ENCODE peak calls at places on chromosomes 6 and 20, in five cellular contexts. One of them, this sample, is unnamed.

GRCh38 chr6:156430361-156430760 is 346.8 kb upstream of the ARID1B start:
- DNase-seq in transverse colon: no peak
- DNase-seq in endothelial cell of umbilical vein: no peak
- DNase-seq in GM12891: no peak
- DNase-seq in stomach: no peak
- DNase-seq in this sample: no peak

GRCh38 chr6:79946242-79946641 is 1.1 kb downstream of the ELOVL4 start:
- DNase-seq in endothelial cell of umbilical vein: no peak
- DNase-seq in GM12891: no peak
- DNase-seq in transverse colon: no peak
- DNase-seq in stomach: no peak
- DNase-seq in this sample: no peak

GRCh38 chr6:63636516-63636968 is 940 bp downstream of the PHF3 start:
- DNase-seq in endothelial cell of umbilical vein: peak
- DNase-seq in GM12891: no peak
- DNase-seq in transverse colon: peak
- DNase-seq in stomach: peak
- DNase-seq in this sample: no peak

GRCh38 chr6:41558033-41558807 is 12.0 kb downstream of the FOXP4 start:
- DNase-seq in stomach: no peak
- DNase-seq in GM12891: no peak
- DNase-seq in transverse colon: no peak
- DNase-seq in endothelial cell of umbilical vein: no peak
- DNase-seq in this sample: no peak

GRCh38 chr6:48474136-48474535 is 363.1 kb upstream of the PTCHD4 start:
- DNase-seq in GM12891: no peak
- DNase-seq in endothelial cell of umbilical vein: no peak
- DNase-seq in transverse colon: no peak
- DNase-seq in stomach: no peak
- DNase-seq in this sample: no peak

GRCh38 chr6:81145506-81145905 is 607.0 kb downstream of the TENT5A start:
- DNase-seq in GM12891: no peak
- DNase-seq in transverse colon: no peak
- DNase-seq in endothelial cell of umbilical vein: no peak
- DNase-seq in stomach: no peak
- DNase-seq in this sample: no peak

GRCh38 chr20:8449120-8449519 is 317.1 kb downstream of the PLCB1 start:
- DNase-seq in endothelial cell of umbilical vein: no peak
- DNase-seq in GM12891: no peak
- DNase-seq in transverse colon: no peak
- DNase-seq in stomach: no peak
- DNase-seq in this sample: no peak

GRCh38 chr6:144265061-144265357 is 20.1 kb upstream of the UTRN start:
- DNase-seq in GM12891: no peak
- DNase-seq in endothelial cell of umbilical vein: peak
- DNase-seq in transverse colon: no peak
- DNase-seq in stomach: no peak
- DNase-seq in this sample: no peak

GRCh38 chr6:100165442-100165841 is 171.4 kb upstream of the MCHR2 start:
- DNase-seq in transverse colon: no peak
- DNase-seq in endothelial cell of umbilical vein: no peak
- DNase-seq in stomach: no peak
- DNase-seq in GM12891: no peak
- DNase-seq in this sample: no peak

GRCh38 chr6:83883240-83883639 is 23.8 kb downstream of the CYB5R4 start:
- DNase-seq in endothelial cell of umbilical vein: peak
- DNase-seq in transverse colon: no peak
- DNase-seq in stomach: no peak
- DNase-seq in GM12891: no peak
- DNase-seq in this sample: no peak

GRCh38 chr6:130598021-130598989 is 228.9 kb upstream of the SMLR1 start:
- DNase-seq in GM12891: no peak
- DNase-seq in endothelial cell of umbilical vein: no peak
- DNase-seq in stomach: no peak
- DNase-seq in transverse colon: no peak
- DNase-seq in this sample: no peak

GRCh38 chr6:109087661-109088264 is 6.9 kb downstream of the SESN1 start:
- DNase-seq in transverse colon: no peak
- DNase-seq in endothelial cell of umbilical vein: no peak
- DNase-seq in GM12891: no peak
- DNase-seq in stomach: no peak
- DNase-seq in this sample: no peak

GRCh38 chr6:149060985-149061760 is 256.3 kb upstream of the TAB2 start:
- DNase-seq in stomach: peak
- DNase-seq in transverse colon: peak
- DNase-seq in endothelial cell of umbilical vein: peak
- DNase-seq in GM12891: no peak
- DNase-seq in this sample: no peak

GRCh38 chr20:44750081-44750805 is 4.6 kb downstream of the KCNK15 start:
- DNase-seq in endothelial cell of umbilical vein: no peak
- DNase-seq in transverse colon: no peak
- DNase-seq in stomach: no peak
- DNase-seq in GM12891: no peak
- DNase-seq in this sample: no peak

GRCh38 chr6:167676000-167676665 is 150.6 kb upstream of the AFDN start:
- DNase-seq in GM12891: no peak
- DNase-seq in stomach: peak
- DNase-seq in endothelial cell of umbilical vein: peak
- DNase-seq in transverse colon: peak
- DNase-seq in this sample: no peak

GRCh38 chr6:42615518-42615917 is 51.7 kb downstream of the UBR2 start:
- DNase-seq in GM12891: no peak
- DNase-seq in endothelial cell of umbilical vein: no peak
- DNase-seq in transverse colon: no peak
- DNase-seq in stomach: no peak
- DNase-seq in this sample: no peak

GRCh38 chr6:31822038-31822821 is 5.3 kb upstream of the HSPA1B start:
- DNase-seq in endothelial cell of umbilical vein: peak
- DNase-seq in transverse colon: peak
- DNase-seq in stomach: peak
- DNase-seq in GM12891: peak
- DNase-seq in this sample: peak

GRCh38 chr6:99129835-99130234 is 182.1 kb upstream of the FBXL4 start:
- DNase-seq in transverse colon: no peak
- DNase-seq in GM12891: no peak
- DNase-seq in stomach: no peak
- DNase-seq in endothelial cell of umbilical vein: no peak
- DNase-seq in this sample: no peak

GRCh38 chr6:148345176-148345575 is 2.5 kb downstream of the SASH1 start:
- DNase-seq in GM12891: no peak
- DNase-seq in endothelial cell of umbilical vein: peak
- DNase-seq in stomach: no peak
- DNase-seq in transverse colon: no peak
- DNase-seq in this sample: no peak

GRCh38 chr20:63627129-63627699 is 313 bp upstream of the GMEB2 start:
- DNase-seq in stomach: peak
- DNase-seq in transverse colon: peak
- DNase-seq in endothelial cell of umbilical vein: peak
- DNase-seq in GM12891: peak
- DNase-seq in this sample: peak
- TF ChIP-seq POLR2A in stomach: peak
- TF ChIP-seq POLR2A in transverse colon: peak
- TF ChIP-seq POLR2A in endothelial cell of umbilical vein: peak
- TF ChIP-seq POLR2A in GM12891: no peak
- TF ChIP-seq POLR2A in this sample: peak

GRCh38 chr6:88481519-88481918 is 315.4 kb upstream of the CNR1 start:
- DNase-seq in GM12891: no peak
- DNase-seq in transverse colon: no peak
- DNase-seq in endothelial cell of umbilical vein: no peak
- DNase-seq in stomach: no peak
- DNase-seq in this sample: no peak
- TF ChIP-seq POLR2AphosphoS5 in GM12891: no peak
- TF ChIP-seq POLR2AphosphoS5 in transverse colon: no peak
- TF ChIP-seq POLR2AphosphoS5 in endothelial cell of umbilical vein: no peak
- TF ChIP-seq POLR2AphosphoS5 in stomach: no peak
- TF ChIP-seq POLR2AphosphoS5 in this sample: no peak

DNA sequence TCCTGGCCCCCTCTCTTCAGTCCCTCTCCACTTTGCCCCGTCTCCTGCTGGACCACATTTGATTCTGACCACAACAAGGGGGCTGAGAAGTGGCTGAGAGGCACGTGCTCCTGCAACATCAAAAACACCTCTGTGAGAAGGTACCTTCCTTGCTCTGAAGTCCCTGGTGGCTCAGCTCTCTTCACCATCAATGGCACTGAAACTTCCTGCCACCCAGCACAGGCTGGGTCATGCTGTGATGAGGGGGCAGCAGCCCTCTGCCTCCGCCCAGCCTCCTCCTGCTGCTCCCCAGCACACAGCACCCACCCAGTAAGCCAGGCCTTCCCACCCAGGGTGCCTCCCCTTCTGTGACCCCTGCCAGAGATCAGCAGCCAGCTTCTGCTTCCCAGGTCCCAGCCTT is 10.3 kb downstream of the ZMYND8 start:
- DNase-seq in endothelial cell of umbilical vein: no peak
- DNase-seq in transverse colon: no peak
- DNase-seq in stomach: no peak
- DNase-seq in GM12891: no peak
- DNase-seq in this sample: no peak
- TF ChIP-seq POLR2A in endothelial cell of umbilical vein: no peak
- TF ChIP-seq POLR2A in transverse colon: no peak
- TF ChIP-seq POLR2A in stomach: no peak
- TF ChIP-seq POLR2A in GM12891: no peak
- TF ChIP-seq POLR2A in this sample: no peak

GRCh38 chr6:25138697-25139051 is 140.5 kb upstream of the CARMIL1 start:
- DNase-seq in transverse colon: no peak
- DNase-seq in GM12891: no peak
- DNase-seq in stomach: no peak
- DNase-seq in endothelial cell of umbilical vein: peak
- DNase-seq in this sample: no peak

GRCh38 chr6:25137497-25137896 is 141.7 kb upstream of the CARMIL1 start:
- DNase-seq in stomach: no peak
- DNase-seq in transverse colon: no peak
- DNase-seq in endothelial cell of umbilical vein: peak
- DNase-seq in GM12891: no peak
- DNase-seq in this sample: no peak

GRCh38 chr6:25136879-25137278 is 142.3 kb upstream of the CARMIL1 start:
- DNase-seq in transverse colon: no peak
- DNase-seq in GM12891: no peak
- DNase-seq in stomach: no peak
- DNase-seq in endothelial cell of umbilical vein: peak
- DNase-seq in this sample: no peak

GRCh38 chr6:25142506-25142905 is 136.7 kb upstream of the CARMIL1 start:
- DNase-seq in transverse colon: no peak
- DNase-seq in stomach: no peak
- DNase-seq in endothelial cell of umbilical vein: no peak
- DNase-seq in GM12891: no peak
- DNase-seq in this sample: no peak

GRCh38 chr6:25138024-25138696 is 141.0 kb upstream of the CARMIL1 start:
- DNase-seq in stomach: peak
- DNase-seq in endothelial cell of umbilical vein: peak
- DNase-seq in transverse colon: peak
- DNase-seq in GM12891: no peak
- DNase-seq in this sample: no peak
- TF ChIP-seq POLR2AphosphoS5 in stomach: peak
- TF ChIP-seq POLR2AphosphoS5 in endothelial cell of umbilical vein: peak
- TF ChIP-seq POLR2AphosphoS5 in transverse colon: peak
- TF ChIP-seq POLR2AphosphoS5 in GM12891: peak
- TF ChIP-seq POLR2AphosphoS5 in this sample: peak